ENCODE peak calls at places on chromosomes 4 and X, in five cellular contexts. O, W, K, N and C are unnamed samples.

GRCh38 chr4:48490012-48490679 is at the start of gene ZAR1:
- DNase-seq in O (no peak), W (no peak), K (no peak), N (no peak), C (no peak)

GRCh38 chr4:165872443-165873297 is at the start of gene TLL1:
- DNase-seq in O (peak; percentile 34), W (no peak), K (no peak), N (no peak), C (no peak)

GRCh38 chr4:1008840-1009646 is 2.4 kb upstream of the FGFRL1 start:
- DNase-seq in O (no peak), W (no peak), K (no peak), N (no peak), C (no peak)

GRCh38 chrX:71100581-71101505 is 5.2 kb downstream of the FOXO4 start:
- DNase-seq in O (no peak), W (no peak), K (no peak), N (no peak), C (no peak)

GRCh38 chr4:151709071-151709470 is 51.7 kb downstream of the GATB start:
- DNase-seq in O (no peak), W (no peak), K (no peak), N (no peak), C (no peak)

GRCh38 chr4:34261799-34262314 is 1982.5 kb downstream of the ARAP2 start:
- DNase-seq in O (no peak), W (no peak), K (no peak), N (no peak), C (no peak)

GRCh38 chrX:38699603-38700110 is 101.6 kb upstream of the MID1IP1 start:
- DNase-seq in O (no peak), W (no peak), K (no peak), N (no peak), C (no peak)

GRCh38 chrX:139766545-139766983 is 58.6 kb upstream of the MCF2 start:
- DNase-seq in O (no peak), W (no peak), K (no peak), N (peak; percentile 8), C (no peak)

GRCh38 chrX:1417921-1418875 is 26.3 kb upstream of the SLC25A6 start:
- DNase-seq in O (no peak), W (no peak), K (no peak), N (no peak), C (no peak)

GRCh38 chr4:10534820-10535219 is 77.6 kb upstream of the ZNF518B start:
- DNase-seq in O (no peak), W (no peak), K (no peak), N (peak; percentile 26), C (no peak)

GRCh38 chrX:73765776-73766465 is 202.9 kb downstream of the CHIC1 start:
- DNase-seq in O (no peak), W (no peak), K (no peak), N (no peak), C (no peak)

GRCh38 chr4:159298502-159298901 is 195.6 kb downstream of the RAPGEF2 start:
- DNase-seq in O (no peak), W (no peak), K (no peak), N (no peak), C (no peak)

GRCh38 chr4:83378426-83378825 is 43.8 kb upstream of the HPSE start:
- DNase-seq in O (no peak), W (no peak), K (no peak), N (no peak), C (no peak)

GRCh38 chrX:24498975-24499374 is 33.9 kb downstream of the PDK3 start:
- DNase-seq in O (no peak), W (no peak), K (no peak), N (no peak), C (no peak)

GRCh38 chrX:153665726-153666306 is 7.8 kb downstream of the PNCK start:
- DNase-seq in O (no peak), W (no peak), K (no peak), N (no peak), C (no peak)

GRCh38 chr4:168797176-168797575 is 212.9 kb downstream of the CBR4 start:
- DNase-seq in O (no peak), W (no peak), K (peak; percentile 56), N (no peak), C (no peak)

GRCh38 chr4:168797738-168798375 is 212.2 kb downstream of the CBR4 start:
- DNase-seq in O (no peak), W (no peak), K (no peak), N (no peak), C (no peak)

GRCh38 chr4:168795346-168795745 is 214.7 kb downstream of the CBR4 start:
- DNase-seq in O (no peak), W (no peak), K (no peak), N (no peak), C (no peak)

GRCh38 chr4:168794881-168795280 is 215.2 kb downstream of the CBR4 start:
- DNase-seq in O (no peak), W (no peak), K (no peak), N (no peak), C (no peak)

GRCh38 chr4:168796362-168797106 is 213.5 kb downstream of the CBR4 start:
- DNase-seq in O (no peak), W (no peak), K (peak; percentile 80), N (no peak), C (no peak)
- TF ChIP-seq SUZ12 in O (no peak), W (no peak), K (no peak), N (no peak), C (no peak)

DNA sequence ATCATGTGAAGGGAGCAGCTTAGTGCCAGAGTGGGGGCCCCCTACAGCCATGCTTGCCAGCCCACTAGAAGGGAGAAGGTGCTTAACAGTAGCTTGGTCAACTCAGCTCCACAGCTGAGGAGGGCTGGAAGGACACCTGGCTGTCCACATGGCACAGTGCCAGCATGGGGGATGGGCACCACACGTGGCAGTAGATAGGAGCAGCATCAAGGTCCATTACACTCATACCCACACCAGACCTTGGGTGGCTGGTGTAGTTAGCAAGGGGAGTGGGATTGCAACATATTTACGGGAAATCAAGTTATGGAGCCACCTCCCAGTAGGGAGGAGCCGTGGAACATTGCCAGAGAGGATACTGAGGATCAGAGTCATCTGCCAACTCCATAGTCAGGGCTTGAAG is 37.9 kb upstream of the SLC4A4 start:
- DNase-seq in O (no peak), W (no peak), K (no peak), N (no peak), C (no peak)
- TF ChIP-seq SUZ12 in O (no peak), W (no peak), K (no peak), N (no peak), C (no peak)

GRCh38 chr4:56048621-56049427 is 100.1 kb downstream of the CEP135 start:
- DNase-seq in O (peak; percentile 80), W (peak; percentile 11), K (no peak), N (peak; percentile 2), C (peak; percentile 81)
- TF ChIP-seq SUZ12 in O (no peak), W (no peak), K (no peak), N (no peak), C (no peak)

DNA sequence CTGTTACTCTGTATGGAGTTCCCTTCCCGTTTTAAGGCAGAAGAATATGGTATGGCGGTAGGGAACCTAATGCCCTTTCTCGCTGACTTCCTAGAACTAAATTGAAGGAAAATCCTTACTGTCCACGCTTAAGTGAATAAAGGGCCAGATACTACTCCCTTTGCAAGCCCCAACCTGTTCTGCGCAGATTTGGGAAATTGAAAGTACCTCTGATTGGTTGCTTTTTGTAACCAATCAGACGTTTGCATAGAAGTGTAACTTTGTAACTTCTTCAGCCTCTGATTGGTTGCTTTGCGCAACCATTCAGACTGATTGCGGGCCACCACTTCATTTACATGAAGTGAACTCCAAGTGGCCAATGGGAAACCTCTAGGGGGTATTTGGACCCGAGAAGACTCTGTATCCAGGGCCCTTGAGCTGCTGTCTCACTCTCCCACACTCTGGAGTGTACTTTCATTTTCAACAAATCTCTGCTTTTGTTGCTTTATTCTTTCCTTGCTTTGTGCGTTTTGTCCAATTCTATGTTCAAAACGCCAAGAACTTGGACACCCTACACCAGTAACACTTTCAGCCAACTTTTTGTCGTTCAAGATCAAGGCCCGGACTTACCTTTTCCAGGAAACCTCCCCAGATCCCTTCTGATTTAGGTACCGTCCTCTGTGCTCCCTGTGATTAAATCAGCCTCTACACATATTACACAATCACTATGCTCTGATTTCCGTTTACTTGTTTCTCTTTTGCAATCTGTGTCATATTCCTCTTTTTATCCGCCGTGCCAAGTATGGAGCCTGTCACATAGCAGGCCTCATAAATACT is 1.0 kb upstream of the TMEM33 start:
- DNase-seq in O (no peak), W (no peak), K (peak; percentile 96), N (no peak), C (no peak)
- TF ChIP-seq SUZ12 in O (no peak), W (no peak), K (no peak), N (no peak), C (no peak)

GRCh38 chrX:66176134-66176533 is 12.1 kb downstream of the HEPH start:
- DNase-seq in O (no peak), W (no peak), K (no peak), N (no peak), C (no peak)
- TF ChIP-seq SUZ12 in O (no peak), W (no peak), K (no peak), N (no peak), C (no peak)

GRCh38 chr4:139761461-139761860 is 95.8 kb downstream of the MGST2 start:
- DNase-seq in O (peak; percentile 37), W (peak; percentile 15), K (peak; percentile 82), N (no peak), C (no peak)
- TF ChIP-seq SUZ12 in O (no peak), W (no peak), K (no peak), N (no peak), C (no peak)

GRCh38 chr4:146182450-146182849 is 6.9 kb downstream of the LSM6 start:
- DNase-seq in O (no peak), W (no peak), K (no peak), N (no peak), C (no peak)

GRCh38 chr4:146190393-146190910 is 14.9 kb downstream of the LSM6 start:
- DNase-seq in O (no peak), W (no peak), K (no peak), N (no peak), C (no peak)

GRCh38 chr4:146183209-146183608 is 7.7 kb downstream of the LSM6 start:
- DNase-seq in O (no peak), W (no peak), K (no peak), N (no peak), C (no peak)

GRCh38 chr4:146192060-146192459 is 16.5 kb downstream of the LSM6 start:
- DNase-seq in O (peak; percentile 12), W (no peak), K (peak; percentile 14), N (no peak), C (no peak)

GRCh38 chr4:146186556-146186955 is 11.0 kb downstream of the LSM6 start:
- DNase-seq in O (no peak), W (no peak), K (no peak), N (no peak), C (no peak)
- TF ChIP-seq SUZ12 in O (no peak), W (no peak), K (no peak), N (no peak), C (no peak)